ENCODE peak calls at places on chromosomes 16 and 17, in four cellular contexts. I is lung, F is kidney epithelial cell, W is GM12865. X is an unnamed sample.

GRCh38 chr17:77735341-77736206 is 222.9 kb upstream of the TNRC6C start:
- DNase-seq in F (no peak), W (no peak), I (peak; percentile 76), X (no peak)

GRCh38 chr17:49951362-49952080 is 17.5 kb upstream of the DLX4 start:
- DNase-seq in W (no peak), F (no peak), I (no peak), X (peak; percentile 96)

GRCh38 chr17:52297230-52298010 is 138.9 kb upstream of the CA10 start:
- DNase-seq in F (no peak), W (no peak), I (no peak), X (no peak)

GRCh38 chr17:78995761-78996451 is 13.7 kb downstream of the CANT1 start:
- DNase-seq in F (no peak), I (peak; percentile 60), W (no peak), X (peak; percentile 57)

GRCh38 chr16:89332248-89333245 is 115.0 kb downstream of the ZNF778 start:
- DNase-seq in F (no peak), I (no peak), W (no peak), X (peak; percentile 64)

GRCh38 chr16:75086281-75086680 is 30.3 kb downstream of the LDHD start:
- DNase-seq in F (no peak), W (no peak), I (no peak), X (no peak)

GRCh38 chr16:14071576-14072271 is 605 bp downstream of the MRTFB start:
- DNase-seq in F (no peak), W (peak; percentile 43), I (no peak), X (peak; percentile 80)

GRCh38 chr17:82603981-82604448 is 44.2 kb downstream of the WDR45B start:
- DNase-seq in W (peak; percentile 44), I (peak; percentile 81), F (no peak), X (peak; percentile 75)

GRCh38 chr16:81831722-81832126 is 52.6 kb downstream of the PLCG2 start:
- DNase-seq in W (peak; percentile 96), F (no peak), I (peak; percentile 71), X (peak; percentile 48)

GRCh38 chr17:74182041-74182783 is 21.3 kb upstream of the RPL38 start:
- DNase-seq in I (no peak), W (no peak), F (no peak), X (peak; percentile 17)

GRCh38 chr16:84277244-84277823 is 17.3 kb upstream of the WFDC1 start:
- DNase-seq in F (no peak), W (peak; percentile 61), I (peak; percentile 68), X (peak; percentile 88)

GRCh38 chr16:88780100-88781062 is 4.6 kb downstream of the PIEZO1 start:
- DNase-seq in W (no peak), I (no peak), F (no peak), X (peak; percentile 61)

GRCh38 chr17:42078396-42079042 is 19.8 kb downstream of the ZNF385C start:
- DNase-seq in W (no peak), I (no peak), F (no peak), X (peak; percentile 25)

GRCh38 chr17:63974594-63975192 is 2.0 kb upstream of the SCN4A start:
- DNase-seq in I (no peak), F (peak; percentile 41), W (no peak), X (peak; percentile 96)

GRCh38 chr17:8004899-8005298 is 2.5 kb downstream of the GUCY2D start:
- DNase-seq in F (no peak), I (no peak), W (no peak), X (peak; percentile 98)

GRCh38 chr17:39699818-39700147 is at the start of gene ERBB2:
- DNase-seq in F (peak; percentile 42), I (peak; percentile 81), W (no peak), X (peak; percentile 97)

GRCh38 chr17:47810200-47810821 is 11.3 kb downstream of the OSBPL7 start:
- DNase-seq in I (peak; percentile 69), W (no peak), F (peak; percentile 82), X (peak; percentile 98)

GRCh38 chr16:85420501-85421337 is 192.4 kb upstream of the GSE1 start:
- DNase-seq in F (no peak), W (peak; percentile 71), I (peak; percentile 58), X (peak; percentile 98)

GRCh38 chr16:74480150-74481029 is 59.1 kb upstream of the CLEC18B start:
- DNase-seq in F (peak; percentile 32), I (peak; percentile 46), W (no peak), X (peak; percentile 66)

GRCh38 chr17:14405189-14405588 is 104.3 kb downstream of the HS3ST3B1 start:
- DNase-seq in F (no peak), I (no peak), W (no peak), X (no peak)

GRCh38 chr17:63434951-63435571 is 11.0 kb downstream of the CYB561 start:
- DNase-seq in F (no peak), I (peak; percentile 89), W (no peak), X (peak; percentile 97)

GRCh38 chr17:13885953-13886889 is 183.1 kb upstream of the COX10 start:
- DNase-seq in W (no peak), F (no peak), I (no peak), X (no peak)

GRCh38 chr17:40095944-40096791 is 4.2 kb downstream of the NR1D1 start:
- DNase-seq in I (peak; percentile 64), F (no peak), W (peak; percentile 98), X (peak; percentile 69)

GRCh38 chr16:27245276-27246231 is 23.0 kb downstream of the NSMCE1 start:
- DNase-seq in F (peak; percentile 63), W (no peak), I (no peak), X (peak; percentile 90)

GRCh38 chr17:82835122-82835521 is 4.7 kb downstream of the ZNF750 start:
- DNase-seq in F (no peak), W (no peak), I (no peak), X (no peak)

GRCh38 chr17:63701477-63702222 is 1.7 kb upstream of the LIMD2 start:
- DNase-seq in I (no peak), W (peak; percentile 89), F (no peak), X (peak; percentile 80)

GRCh38 chr16:72285728-72286127 is 113.8 kb upstream of the PMFBP1 start:
- DNase-seq in F (no peak), I (no peak), W (no peak), X (no peak)

GRCh38 chr16:69477546-69477945 is 53.1 kb downstream of the CYB5B start:
- DNase-seq in F (no peak), W (no peak), I (no peak), X (no peak)

GRCh38 chr17:62670202-62670821 is 42.8 kb downstream of the MRC2 start:
- DNase-seq in W (no peak), F (no peak), I (no peak), X (no peak)

GRCh38 chr17:30554839-30555751 is 77.9 kb downstream of the GOSR1 start:
- DNase-seq in W (peak; percentile 14), F (no peak), I (no peak), X (no peak)
- TF ChIP-seq CTCF in W (peak; percentile 18), F (peak; percentile 24), I (no peak), X (peak; percentile 47)

DNA sequence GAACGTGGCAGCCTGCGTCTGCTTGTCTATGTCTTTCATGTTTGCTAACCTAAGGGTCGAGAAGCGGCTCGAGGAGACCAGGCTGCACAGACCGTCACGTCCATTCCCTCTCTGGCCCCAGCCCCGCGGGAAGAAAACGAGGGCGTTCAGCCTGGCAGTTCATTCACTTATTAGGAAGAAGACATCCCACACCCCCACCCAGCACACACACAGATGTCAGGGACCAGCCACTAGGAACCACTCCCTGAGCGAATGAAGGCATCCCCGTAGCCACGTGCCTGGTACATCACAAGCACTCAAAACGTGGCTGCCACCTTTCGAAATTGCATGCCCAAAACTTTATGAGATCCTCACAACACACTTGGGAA is 712 bp upstream of the MTHFSD start:
- DNase-seq in W (no peak), F (no peak), I (no peak), X (peak; percentile 53)
- H3K4me3 ChIP-seq in W (peak overlapping the region; percentile 93), F (peak overlapping the region; percentile 88), I (peak overlapping the region; percentile 84), X (peak overlapping the region; percentile 97)

GRCh38 chr17:29595943-29596774 is 3.2 kb downstream of the ANKRD13B start:
- DNase-seq in W (no peak), F (no peak), I (no peak), X (no peak)
- TF ChIP-seq CTCF in W (no peak), F (no peak), I (no peak), X (no peak)

GRCh38 chr16:57357330-57358151 is 1.0 kb upstream of the CCL22 start:
- DNase-seq in W (peak; percentile 79), F (no peak), I (no peak), X (no peak)
- H3K4me3 ChIP-seq in W (no peak overlapping the region), F (no peak overlapping the region), I (no peak overlapping the region), X (no peak overlapping the region)